ENCODE peak calls at places on chromosomes 1 and 21, in eight cellular contexts. L is right lobe of liver; P is PC-9; Y is left lung; V is PC-3; R is CD8-positive, alpha-beta memory T cell; C is mesenchymal stem cell; Z is thoracic aorta. M is an unnamed sample.

GRCh38 chr1:218463194-218464156 is 118.3 kb downstream of the TGFB2 start:
- DNase-seq in V (peak; percentile 86), P (no peak), Y (peak; percentile 58), L (peak; percentile 60), C (peak; percentile 78), R (no peak), Z (no peak), M (no peak)

GRCh38 chr1:154912755-154913154 is 23.8 kb downstream of the PMVK start:
- DNase-seq in R (no peak), L (no peak), V (no peak), Y (no peak), Z (no peak), C (no peak), P (no peak), M (no peak)

GRCh38 chr1:7632126-7632525 is 139.0 kb upstream of the VAMP3 start:
- DNase-seq in R (no peak), L (no peak), C (no peak), Z (no peak), P (no peak), V (no peak), Y (no peak), M (no peak)

GRCh38 chr1:3323021-3323790 is 131.3 kb upstream of the ARHGEF16 start:
- DNase-seq in C (no peak), P (no peak), V (no peak), R (no peak), L (no peak), Y (peak; percentile 88), Z (no peak), M (no peak)

GRCh38 chr1:59298710-59299346 is 1.9 kb downstream of the FGGY start:
- DNase-seq in Y (no peak), Z (no peak), L (no peak), R (no peak), C (no peak), P (peak; percentile 40), V (peak; percentile 66), M (no peak)

GRCh38 chr1:208059328-208060017 is 148.5 kb upstream of the CD34 start:
- DNase-seq in R (no peak), Z (no peak), V (no peak), P (no peak), C (no peak), Y (no peak), L (no peak), M (no peak)

GRCh38 chr1:109011335-109011734 is 30.6 kb downstream of the WDR47 start:
- DNase-seq in P (no peak), Y (no peak), C (no peak), R (no peak), Z (no peak), V (no peak), L (no peak), M (no peak)

GRCh38 chr21:32233055-32233546 is 45.7 kb downstream of the MIS18A start:
- DNase-seq in L (no peak), V (no peak), C (no peak), R (no peak), Y (no peak), P (no peak), Z (no peak), M (no peak)

GRCh38 chr1:202516434-202516877 is 168.0 kb downstream of the PPP1R12B start:
- DNase-seq in C (no peak), P (no peak), Z (no peak), Y (no peak), R (no peak), V (no peak), L (no peak), M (no peak)

GRCh38 chr1:12180315-12180714 is 13.5 kb downstream of the TNFRSF1B start:
- DNase-seq in Y (peak; percentile 92), Z (no peak), L (peak; percentile 96), V (no peak), P (no peak), C (peak; percentile 51), R (no peak), M (no peak)
- H3K27ac ChIP-seq in Y (peak overlapping the region; percentile 94), Z (peak overlapping the region; percentile 34), L (peak overlapping the region; percentile 92), V (no peak overlapping the region), P (no peak overlapping the region), C (no peak overlapping the region), R (no peak overlapping the region), M (peak overlapping the region; percentile 85)

GRCh38 chr21:45123440-45123839 is 49.1 kb downstream of the ADARB1 start:
- DNase-seq in P (no peak), R (no peak), V (no peak), C (no peak), Y (no peak), L (no peak), Z (no peak), M (no peak)

GRCh38 chr21:45126085-45126687 is 51.8 kb downstream of the ADARB1 start:
- DNase-seq in V (no peak), P (no peak), L (no peak), C (no peak), Y (no peak), R (no peak), Z (no peak), M (no peak)

GRCh38 chr21:45124596-45124995 is 50.2 kb downstream of the ADARB1 start:
- DNase-seq in Y (no peak), R (no peak), L (no peak), V (no peak), P (no peak), Z (no peak), C (no peak), M (no peak)

GRCh38 chr21:45126983-45127382 is 52.6 kb downstream of the ADARB1 start:
- DNase-seq in P (no peak), Y (no peak), Z (no peak), L (no peak), V (no peak), C (no peak), R (no peak), M (no peak)

DNA sequence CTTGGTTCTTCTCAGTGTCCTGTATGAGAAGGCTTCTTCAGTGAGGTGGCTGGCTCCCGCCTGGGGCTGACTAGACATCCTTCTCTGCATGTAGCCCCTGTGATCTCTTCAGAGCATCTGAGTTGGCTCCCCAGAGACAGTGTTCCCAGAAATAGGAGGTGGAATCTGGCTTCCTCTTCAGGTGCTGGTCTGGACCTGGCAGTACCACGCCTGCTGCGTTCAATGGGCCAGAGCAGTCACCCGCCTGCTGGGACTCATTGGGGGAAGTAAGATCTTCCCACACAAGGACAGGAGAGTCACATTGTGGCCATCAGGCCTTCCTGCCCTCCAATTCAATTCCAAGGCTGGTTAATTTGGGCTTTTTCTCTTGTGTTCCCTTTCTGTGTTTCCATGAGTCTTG is 51.0 kb downstream of the ADARB1 start:
- DNase-seq in R (no peak), L (no peak), P (no peak), C (no peak), Y (no peak), Z (no peak), V (no peak), M (no peak)
- H3K4me1 ChIP-seq in R (peaks cover 4% of the 10 kb centered on the region), L (no peaks in the 10 kb centered on the region), P (peaks cover 6% of the 10 kb centered on the region), C (peaks cover 10% of the 10 kb centered on the region), Y (peaks cover 13% of the 10 kb centered on the region), Z (peaks cover 17% of the 10 kb centered on the region), V (peaks cover 34% of the 10 kb centered on the region), M (peaks cover 7% of the 10 kb centered on the region)

GRCh38 chr1:43545686-43546387 is 15.2 kb downstream of the PTPRF start:
- DNase-seq in L (peak; percentile 98), V (peak; percentile 41), Z (peak; percentile 47), Y (peak; percentile 80), C (peak; percentile 62), P (no peak), R (no peak), M (no peak)
- H3K27ac ChIP-seq in L (peak overlapping the region; percentile 80), V (no peak overlapping the region), Z (peak overlapping the region; percentile 7), Y (no peak overlapping the region), C (no peak overlapping the region), P (no peak overlapping the region), R (no peak overlapping the region), M (peak overlapping the region; percentile 90)

GRCh38 chr1:2317230-2318065 is 73.9 kb downstream of the MORN1 start:
- DNase-seq in V (no peak), Y (no peak), L (no peak), P (no peak), R (no peak), Z (no peak), C (no peak), M (no peak)

GRCh38 chr1:2315711-2316450 is 75.5 kb downstream of the MORN1 start:
- DNase-seq in L (no peak), P (no peak), Z (no peak), C (no peak), R (no peak), V (no peak), Y (no peak), M (no peak)

GRCh38 chr1:2318294-2319278 is 72.8 kb downstream of the MORN1 start:
- DNase-seq in Y (no peak), R (no peak), P (no peak), L (no peak), V (no peak), Z (no peak), C (no peak), M (no peak)

GRCh38 chr1:2314803-2315710 is 76.3 kb downstream of the MORN1 start:
- DNase-seq in C (peak; percentile 72), Y (peak; percentile 84), Z (no peak), P (no peak), R (peak; percentile 84), L (no peak), V (peak; percentile 53), M (no peak)

GRCh38 chr1:2316451-2316940 is 74.9 kb downstream of the MORN1 start:
- DNase-seq in Y (no peak), P (no peak), Z (no peak), L (no peak), V (peak; percentile 22), R (no peak), C (peak; percentile 74), M (no peak)
- H3K4me1 ChIP-seq in Y (peaks cover 22% of the 10 kb centered on the region), P (peaks cover 24% of the 10 kb centered on the region), Z (peaks cover 43% of the 10 kb centered on the region), L (peaks cover 5% of the 10 kb centered on the region), V (peaks cover 6% of the 10 kb centered on the region), R (peaks cover 44% of the 10 kb centered on the region), C (peaks cover 84% of the 10 kb centered on the region), M (peaks cover 52% of the 10 kb centered on the region)

GRCh38 chr1:61270761-61271411 is 188.5 kb downstream of the NFIA start:
- DNase-seq in V (no peak), R (no peak), Z (no peak), C (peak; percentile 28), Y (no peak), L (no peak), P (no peak), M (no peak)
- H3K27ac ChIP-seq in V (no peak overlapping the region), R (peak overlapping the region; percentile 41), Z (peak overlapping the region; percentile 79), C (no peak overlapping the region), Y (no peak overlapping the region), L (no peak overlapping the region), P (no peak overlapping the region), M (no peak overlapping the region)